ENCODE peak calls at places on chromosomes 16 and 17, in four cellular contexts. A is heart left ventricle, B is lower leg skin, X is H1. D is an unnamed sample.

GRCh38 chr16:29148867-29149272 is 164.0 kb downstream of the LAT start:
- DNase-seq in A (peak), B (no peak), X (no peak), D (no peak)

GRCh38 chr17:83125515-83126274 is 46.3 kb downstream of the METRNL start:
- DNase-seq in A (peak), B (peak), X (no peak), D (no peak)

GRCh38 chr16:53636978-53637377 is 66.7 kb downstream of the RPGRIP1L start:
- DNase-seq in A (no peak), B (no peak), X (no peak), D (no peak)

GRCh38 chr17:39141915-39142664 is 9.3 kb downstream of the PLXDC1 start:
- DNase-seq in A (peak), B (no peak), X (no peak), D (no peak)

GRCh38 chr16:82979406-82980111 is 352.8 kb downstream of the CDH13 start:
- DNase-seq in A (no peak), B (no peak), X (no peak), D (no peak)

GRCh38 chr17:35890774-35891155 is 10.6 kb upstream of the CCL5 start:
- DNase-seq in A (no peak), B (no peak), X (no peak), D (no peak)

GRCh38 chr17:72592242-72592966 is 471.6 kb downstream of the SOX9 start:
- DNase-seq in A (peak), B (peak), X (peak), D (peak)

GRCh38 chr17:57834146-57834741 is 15.6 kb downstream of the MRPS23 start:
- DNase-seq in A (peak), B (no peak), X (peak), D (peak)

GRCh38 chr17:45702666-45703266 is 81.4 kb upstream of the CRHR1 start:
- DNase-seq in A (no peak), B (no peak), X (no peak), D (no peak)

GRCh38 chr17:12917401-12917800 is 100.4 kb downstream of the ELAC2 start:
- DNase-seq in A (no peak), B (no peak), X (no peak), D (peak)

GRCh38 chr16:87692756-87693155 is 73.0 kb downstream of the KLHDC4 start:
- DNase-seq in A (no peak), B (no peak), X (no peak), D (no peak)

GRCh38 chr16:60120586-60120985 is 1386.5 kb upstream of the GOT2 start:
- DNase-seq in A (no peak), B (no peak), X (no peak), D (no peak)

GRCh38 chr16:87757841-87758426 is 7.9 kb downstream of the KLHDC4 start:
- DNase-seq in A (no peak), B (no peak), X (no peak), D (no peak)

GRCh38 chr16:3026609-3027487 is 3.0 kb downstream of the THOC6 start:
- DNase-seq in A (no peak), B (no peak), X (peak), D (no peak)

GRCh38 chr17:66944365-66945203 is 19.9 kb upstream of the CACNG4 start:
- DNase-seq in A (no peak), B (no peak), X (no peak), D (no peak)

GRCh38 chr17:48541574-48542113 is 3.3 kb downstream of the HOXB2 start:
- DNase-seq in A (peak), B (peak), X (peak), D (no peak)

GRCh38 chr17:57481901-57482300 is 225.6 kb downstream of the MSI2 start:
- DNase-seq in A (no peak), B (no peak), X (no peak), D (peak)

GRCh38 chr16:84700518-84701277 is 898 bp downstream of the USP10 start:
- DNase-seq in A (no peak), B (no peak), X (no peak), D (no peak)

GRCh38 chr17:41548844-41549595 is 20.9 kb upstream of the KRT19 start:
- DNase-seq in A (peak), B (peak), X (peak), D (peak)
- TF ChIP-seq POLR2A in A (no peak), B (no peak), X (peak), D (no peak)

DNA sequence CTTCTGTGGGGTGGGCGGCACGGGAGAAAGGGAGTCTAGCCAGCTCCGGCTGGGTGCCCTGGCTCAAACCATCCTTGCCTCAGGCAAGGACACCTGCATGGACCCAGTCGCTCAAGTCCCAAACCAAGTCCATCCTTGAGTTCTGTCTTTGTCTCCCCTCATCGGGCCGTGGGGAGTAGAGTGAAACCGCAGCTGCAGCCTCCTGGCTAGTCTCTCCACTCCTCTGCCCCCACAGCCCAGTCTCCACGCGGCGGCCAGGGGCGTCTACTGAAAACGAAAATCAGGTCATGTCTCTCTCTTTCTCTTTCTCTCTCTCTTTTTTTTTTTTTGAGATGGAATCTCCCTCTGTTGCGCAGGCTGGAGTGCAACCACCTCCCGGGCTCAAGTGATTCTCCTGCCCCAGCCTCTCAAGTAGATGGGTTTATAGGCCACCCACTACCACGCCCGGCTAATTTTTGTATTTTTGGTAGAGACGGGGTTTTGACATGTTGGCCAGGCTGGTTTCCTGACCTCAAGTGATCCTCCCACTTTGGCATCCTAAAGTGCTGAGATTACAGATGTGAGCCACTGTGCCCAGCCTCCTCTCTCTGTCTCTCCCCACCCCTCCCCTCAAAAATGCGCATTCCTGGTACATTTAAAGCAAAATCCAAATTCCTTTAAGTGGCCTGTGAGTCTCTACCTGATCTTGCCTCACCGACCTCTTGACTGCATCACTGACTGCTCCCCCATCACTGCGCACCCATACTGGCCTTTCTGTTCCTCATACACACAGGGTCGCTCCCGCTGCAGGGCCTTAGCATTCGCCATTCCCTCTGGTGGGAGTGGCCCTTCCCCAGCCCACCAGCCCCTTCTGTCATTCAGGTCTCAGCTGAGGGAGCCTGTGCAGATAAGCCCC is 17.7 kb upstream of the RMI2 start:
- DNase-seq in A (peak), B (no peak), X (no peak), D (no peak)
- TF ChIP-seq POLR2A in A (no peak), B (no peak), X (no peak), D (no peak)

DNA sequence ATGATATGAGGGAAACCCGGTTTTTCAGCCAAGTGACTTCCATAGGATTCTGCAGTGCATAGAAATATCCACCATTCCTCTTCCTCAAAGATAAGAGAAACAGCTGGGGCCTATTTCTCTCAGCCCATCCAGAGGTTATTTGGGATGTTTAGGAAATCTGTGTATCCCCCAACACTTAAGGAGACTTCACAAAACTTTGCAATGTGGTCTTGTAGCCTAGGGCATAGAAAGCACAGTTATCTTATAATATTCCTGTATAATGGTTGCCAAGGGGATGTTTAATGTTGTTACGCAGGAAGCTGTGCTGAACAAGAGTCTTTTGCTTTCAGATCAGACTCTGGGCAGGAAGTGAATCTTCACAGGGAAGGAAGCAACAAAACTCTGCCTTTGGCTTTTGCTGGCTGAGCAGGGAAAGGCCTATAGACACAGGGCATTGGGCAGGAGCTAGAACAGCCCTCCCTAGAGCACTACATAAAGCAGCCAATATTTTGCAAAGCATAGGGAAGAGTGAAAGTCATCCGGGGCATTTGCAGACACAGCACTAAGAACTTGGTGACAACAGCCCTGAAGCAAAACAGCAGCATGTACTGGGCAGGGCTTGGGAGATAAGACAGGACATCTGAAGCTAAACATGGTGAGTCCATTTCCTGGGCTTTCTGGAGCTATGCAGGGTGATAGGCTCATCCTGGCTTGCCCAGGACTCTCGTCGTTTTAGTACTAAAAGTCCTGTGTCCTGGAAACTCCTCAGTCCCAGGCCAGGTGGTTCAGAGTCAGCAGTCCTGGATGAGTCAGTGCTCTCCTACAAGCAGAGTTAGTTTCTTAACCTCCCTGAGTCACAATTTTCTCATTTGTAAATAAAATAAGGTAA is 18.7 kb upstream of the BEAN1 start:
- DNase-seq in A (peak), B (peak), X (no peak), D (peak)
- TF ChIP-seq POLR2A in A (no peak), B (no peak), X (no peak), D (no peak)

DNA sequence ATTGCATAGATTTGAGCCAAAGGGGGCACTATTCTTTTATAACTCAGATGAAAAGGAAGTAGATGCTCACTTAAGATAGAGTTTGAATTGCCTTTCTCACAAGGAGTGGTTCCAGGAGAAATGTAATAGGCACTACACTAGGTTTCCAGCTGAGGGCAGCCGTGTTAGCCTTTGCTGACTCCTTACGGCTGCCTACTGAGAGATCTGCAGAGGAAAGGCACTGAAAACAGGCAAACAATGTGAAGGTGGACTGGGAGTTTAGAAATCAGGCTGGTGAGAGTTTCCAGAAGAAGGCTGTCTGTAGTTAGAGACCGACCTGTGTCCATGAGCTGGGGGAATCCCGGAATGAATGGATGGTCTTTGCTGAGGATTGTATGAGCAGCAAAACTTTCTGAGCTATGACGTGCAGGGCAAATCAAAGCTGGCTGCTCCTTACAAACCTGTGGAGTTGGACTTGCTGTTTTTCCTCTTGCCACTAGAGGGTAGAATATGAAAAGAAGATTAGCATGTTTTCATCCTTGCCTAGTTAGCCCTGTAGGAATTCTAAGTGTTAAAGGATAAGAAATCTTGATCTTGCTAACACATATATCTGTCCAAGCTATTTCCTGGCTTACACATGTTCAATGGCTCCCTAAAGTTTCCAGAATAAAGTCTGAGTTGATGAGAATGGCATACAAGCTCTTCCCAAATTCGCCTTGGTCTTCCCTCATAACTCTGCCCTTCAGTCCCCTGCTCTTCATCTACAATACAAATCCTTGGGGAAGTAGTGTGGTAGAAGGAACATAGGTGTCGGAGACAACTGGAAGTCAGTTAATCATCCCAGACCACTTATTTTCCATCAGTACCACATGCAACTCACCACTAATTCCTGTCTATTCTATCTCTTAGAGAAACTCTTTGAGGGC is 20.1 kb upstream of the TAOK1 start:
- DNase-seq in A (peak), B (peak), X (peak), D (peak)
- TF ChIP-seq POLR2A in A (no peak), B (no peak), X (peak), D (no peak)

GRCh38 chr17:19867094-19867653 is 562 bp downstream of the ULK2 start:
- DNase-seq in A (peak), B (peak), X (peak), D (peak)

DNA sequence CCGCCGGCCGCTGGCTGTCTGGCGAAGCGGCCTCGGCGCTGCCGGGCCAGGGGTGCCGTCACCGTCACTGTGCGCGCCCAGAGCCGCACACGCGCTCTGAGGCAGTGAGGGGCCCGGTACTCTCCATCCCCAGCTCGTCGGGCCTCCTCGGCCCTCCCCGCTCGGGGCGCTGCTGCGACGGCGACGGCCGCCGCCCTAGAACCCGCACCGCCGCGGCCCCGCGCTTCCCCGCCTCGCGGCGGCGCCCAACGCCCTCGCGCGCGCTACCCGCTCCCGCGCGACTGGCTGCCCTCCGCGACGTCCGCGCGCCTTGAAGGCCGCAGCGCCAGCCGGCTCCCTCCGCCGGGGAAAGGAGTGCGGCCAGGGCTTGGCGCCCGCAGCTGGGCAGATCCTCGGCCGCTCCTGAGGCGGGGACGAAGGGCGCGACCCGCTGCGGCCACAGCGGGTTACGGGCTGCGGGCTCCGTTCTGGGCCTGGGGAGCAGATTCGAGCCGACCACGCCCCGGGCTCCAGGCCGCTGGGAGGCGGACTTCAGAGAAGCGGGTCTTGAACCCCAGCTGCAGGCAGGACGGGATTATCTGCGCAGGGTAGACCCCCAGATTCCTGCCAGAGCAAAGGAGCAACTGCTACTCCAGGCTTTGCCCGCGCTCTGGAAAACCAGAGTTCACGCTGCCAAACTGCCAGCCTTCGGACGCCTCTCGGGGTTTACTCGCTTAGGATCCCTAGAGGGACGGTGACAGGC is at the start of gene ULK2:
- DNase-seq in A (peak), B (peak), X (peak), D (peak)
- TF ChIP-seq POLR2A in A (no peak), B (peak), X (peak), D (peak)

DNA sequence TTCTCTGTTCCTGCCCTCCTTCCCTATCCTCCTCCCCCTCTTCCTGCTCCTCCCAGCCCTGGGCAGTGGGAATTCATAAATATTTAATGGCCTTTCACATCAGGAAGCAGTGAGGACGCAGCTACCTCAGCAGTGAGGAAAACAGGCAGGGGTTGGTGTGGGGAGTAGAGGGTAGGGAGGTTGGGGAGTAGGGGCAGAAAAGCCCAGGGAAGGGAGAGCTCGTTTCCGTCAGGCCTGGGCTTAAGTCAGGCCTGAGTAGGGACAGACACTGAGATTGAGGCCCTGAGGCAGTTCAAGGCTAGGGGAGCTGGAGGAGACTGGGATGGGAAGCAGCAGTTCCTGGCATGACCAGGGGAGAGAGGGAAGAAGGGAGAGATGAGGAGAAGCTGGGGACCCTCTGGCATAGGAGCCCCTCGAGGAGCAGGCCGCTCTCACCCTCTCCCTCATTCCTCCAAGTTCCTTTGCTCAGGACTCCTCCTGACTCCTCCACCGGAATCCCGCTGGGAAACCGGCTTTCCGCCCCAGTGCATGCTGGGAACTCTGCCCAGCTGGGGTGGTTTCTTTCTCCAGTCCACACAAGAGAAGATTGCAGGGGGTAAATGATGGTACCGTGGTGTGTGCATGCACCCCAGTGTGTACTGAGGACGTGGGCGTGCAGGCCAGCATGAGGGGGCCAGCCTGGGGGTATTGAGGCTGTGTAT is 6.2 kb downstream of the SAMD14 start:
- DNase-seq in A (no peak), B (no peak), X (no peak), D (no peak)
- TF ChIP-seq POLR2A in A (no peak), B (no peak), X (no peak), D (no peak)

GRCh38 chr16:48907906-48908634 is 298.1 kb upstream of the N4BP1 start:
- DNase-seq in A (no peak), B (peak), X (no peak), D (no peak)

GRCh38 chr16:48911700-48912099 is 301.7 kb upstream of the N4BP1 start:
- DNase-seq in A (no peak), B (no peak), X (no peak), D (no peak)

GRCh38 chr16:48912360-48912759 is 302.4 kb upstream of the N4BP1 start:
- DNase-seq in A (no peak), B (peak), X (no peak), D (no peak)

GRCh38 chr16:48910214-48910613 is 300.2 kb upstream of the N4BP1 start:
- DNase-seq in A (no peak), B (peak), X (no peak), D (no peak)

DNA sequence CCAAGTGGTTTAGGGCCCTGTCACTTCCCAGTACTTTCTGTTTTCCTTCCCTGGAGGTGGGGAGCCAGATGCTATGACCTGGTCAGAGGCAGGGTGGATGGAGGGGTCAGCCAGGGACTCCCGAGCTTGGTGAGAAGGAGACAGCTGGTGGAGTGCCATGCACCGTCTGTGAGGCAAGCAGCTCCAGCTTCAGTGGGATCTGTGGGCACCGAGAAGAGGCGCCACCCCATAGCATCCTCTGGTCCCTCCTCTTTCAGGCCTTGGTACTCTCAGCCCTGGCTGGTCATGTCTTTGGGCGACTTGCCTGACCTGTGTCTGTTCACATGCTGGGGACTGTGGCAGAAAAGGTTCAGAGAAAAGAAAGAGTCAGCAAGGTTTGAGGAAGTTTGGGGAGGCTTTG is 299.3 kb upstream of the N4BP1 start:
- DNase-seq in A (no peak), B (peak), X (no peak), D (no peak)
- TF ChIP-seq POLR2A in A (no peak), B (no peak), X (no peak), D (no peak)